ENCODE peak calls at places on chromosomes 2 and 18, in five cellular contexts. One of them, this sample, is unnamed.

GRCh38 chr2:45166229-45166890 is 157.1 kb upstream of the SIX2 start:
- DNase-seq in psoas muscle: no peak
- DNase-seq in GM13976: no peak
- DNase-seq in HTR-8/SVneo: no peak
- DNase-seq in CD4-positive, alpha-beta T cell: no peak
- DNase-seq in this sample: no peak

GRCh38 chr2:202723746-202724145 is 89.0 kb downstream of the FAM117B start:
- DNase-seq in psoas muscle: no peak
- DNase-seq in GM13976: no peak
- DNase-seq in HTR-8/SVneo: no peak
- DNase-seq in CD4-positive, alpha-beta T cell: no peak
- DNase-seq in this sample: no peak

GRCh38 chr18:77344777-77345507 is 95.3 kb downstream of the GALR1 start:
- DNase-seq in psoas muscle: no peak
- DNase-seq in GM13976: no peak
- DNase-seq in HTR-8/SVneo: no peak
- DNase-seq in CD4-positive, alpha-beta T cell: no peak
- DNase-seq in this sample: no peak

GRCh38 chr18:35775887-35776286 is 194.3 kb downstream of the GALNT1 start:
- DNase-seq in psoas muscle: no peak
- DNase-seq in GM13976: no peak
- DNase-seq in HTR-8/SVneo: no peak
- DNase-seq in CD4-positive, alpha-beta T cell: no peak
- DNase-seq in this sample: no peak

GRCh38 chr2:4628931-4629565 is 925.7 kb downstream of the DCDC2C start:
- DNase-seq in psoas muscle: no peak
- DNase-seq in GM13976: no peak
- DNase-seq in HTR-8/SVneo: no peak
- DNase-seq in CD4-positive, alpha-beta T cell: no peak
- DNase-seq in this sample: no peak

GRCh38 chr2:127597046-127597983 is 48.6 kb upstream of the GPR17 start:
- DNase-seq in psoas muscle: no peak
- DNase-seq in GM13976: no peak
- DNase-seq in HTR-8/SVneo: no peak
- DNase-seq in CD4-positive, alpha-beta T cell: no peak
- DNase-seq in this sample: no peak

GRCh38 chr18:12598181-12598921 is 59.6 kb downstream of the SPIRE1 start:
- DNase-seq in psoas muscle: no peak
- DNase-seq in GM13976: no peak
- DNase-seq in HTR-8/SVneo: no peak
- DNase-seq in CD4-positive, alpha-beta T cell: no peak
- DNase-seq in this sample: no peak

GRCh38 chr2:101753207-101753616 is 55.7 kb downstream of the MAP4K4 start:
- DNase-seq in psoas muscle: no peak
- DNase-seq in GM13976: no peak
- DNase-seq in HTR-8/SVneo: no peak
- DNase-seq in CD4-positive, alpha-beta T cell: no peak
- DNase-seq in this sample: no peak

GRCh38 chr2:237961637-237962036 is 5.2 kb upstream of the UBE2F start:
- DNase-seq in psoas muscle: no peak
- DNase-seq in GM13976: no peak
- DNase-seq in HTR-8/SVneo: no peak
- DNase-seq in CD4-positive, alpha-beta T cell: no peak
- DNase-seq in this sample: no peak